ENCODE peak calls at places on chromosomes 2 and 18, in seven cellular contexts. B is body of pancreas, L is foreskin fibroblast, I is fibroblast of lung, C is kidney epithelial cell, K is tibial artery, J is ovary. Z is an unnamed sample.

GRCh38 chr18:58051765-58052460 is 7.9 kb downstream of the NEDD4L start:
- DNase-seq in K (no peak), I (peak), B (peak), L (peak), C (no peak), J (no peak), Z (no peak)

GRCh38 chr2:191759650-191760049 is 81.7 kb downstream of the NABP1 start:
- DNase-seq in C (no peak), K (no peak), L (no peak), B (no peak), J (no peak), I (no peak), Z (no peak)

GRCh38 chr18:75977069-75977468 is 518.0 kb downstream of the ZNF516 start:
- DNase-seq in B (no peak), K (no peak), L (peak), C (no peak), J (no peak), I (peak), Z (no peak)

GRCh38 chr2:113080134-113080533 is 12.4 kb downstream of the IL1F10 start:
- DNase-seq in K (no peak), J (no peak), C (no peak), B (peak), I (peak), L (peak), Z (no peak)

GRCh38 chr18:961644-962355 is 57.1 kb downstream of the ADCYAP1 start:
- DNase-seq in J (peak), I (peak), C (no peak), K (no peak), L (peak), B (peak), Z (no peak)

GRCh38 chr2:63378589-63378988 is 209.7 kb downstream of the WDPCP start:
- DNase-seq in K (no peak), C (peak), J (no peak), L (no peak), B (no peak), I (peak), Z (no peak)

GRCh38 chr18:57982372-57983021 is 61.5 kb upstream of the NEDD4L start:
- DNase-seq in K (no peak), J (no peak), B (no peak), L (no peak), C (no peak), I (no peak), Z (no peak)

GRCh38 chr2:127531133-127531709 is 4.3 kb upstream of the MYO7B start:
- DNase-seq in I (peak), B (no peak), K (no peak), L (peak), J (no peak), C (no peak), Z (no peak)

GRCh38 chr18:73924316-73924715 is 223.3 kb downstream of the FBXO15 start:
- DNase-seq in B (no peak), J (no peak), K (no peak), C (no peak), L (peak), I (no peak), Z (no peak)

GRCh38 chr18:6414118-6414722 is 491 bp downstream of the L3MBTL4 start:
- DNase-seq in C (no peak), K (peak), L (peak), J (peak), I (no peak), B (peak), Z (no peak)

GRCh38 chr2:189952536-189953109 is 109.9 kb downstream of the MSTN start:
- DNase-seq in I (no peak), B (no peak), J (no peak), L (no peak), K (no peak), C (no peak), Z (no peak)

GRCh38 chr2:189954989-189955388 is 107.5 kb downstream of the MSTN start:
- DNase-seq in I (no peak), B (no peak), L (peak), C (no peak), J (no peak), K (no peak), Z (no peak)

DNA sequence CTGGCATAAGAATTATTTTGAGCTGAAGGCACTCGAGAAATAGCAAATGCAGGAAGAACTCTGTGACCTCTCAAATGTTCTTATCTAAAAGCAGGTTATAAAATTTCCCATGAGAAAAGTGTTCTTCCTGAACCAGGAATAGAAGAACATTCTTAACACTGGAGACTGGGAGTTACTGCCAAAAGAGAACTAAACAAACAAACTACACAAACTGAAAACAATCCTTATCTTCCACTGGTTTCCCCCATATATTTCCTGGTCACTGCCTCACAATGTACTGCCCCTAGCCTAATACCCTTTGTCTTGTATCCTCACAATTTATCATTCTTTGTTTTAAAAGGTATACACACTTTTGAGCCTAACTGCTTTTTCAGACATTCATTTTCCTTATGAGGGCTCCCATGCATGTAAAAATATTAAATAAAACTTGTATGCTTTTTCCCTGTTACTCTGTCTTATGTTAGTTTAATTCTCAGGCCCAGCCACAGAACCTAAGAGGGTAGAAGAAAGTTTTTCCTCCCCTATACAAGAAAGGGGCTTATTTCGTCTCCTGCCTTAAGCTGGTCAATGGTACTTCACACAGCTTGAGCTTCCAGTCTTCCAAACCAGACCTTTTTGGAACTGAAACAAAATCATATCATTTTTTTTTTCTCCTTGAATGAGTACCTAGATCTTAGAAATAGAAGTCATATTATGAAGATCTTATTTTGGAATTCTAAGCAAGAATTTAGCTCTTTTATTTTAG is 110.6 kb downstream of the MSTN start:
- DNase-seq in C (no peak), I (no peak), J (no peak), L (no peak), B (no peak), K (no peak), Z (peak)
- TF ChIP-seq CTCF in C (no peak), I (no peak), J (no peak), L (no peak), B (no peak), K (no peak), Z (no peak)

GRCh38 chr2:15265889-15266288 is 295.2 kb downstream of the NBAS start:
- DNase-seq in L (no peak), B (no peak), C (no peak), J (no peak), I (no peak), K (no peak), Z (no peak)

GRCh38 chr2:15260196-15260595 is 300.9 kb downstream of the NBAS start:
- DNase-seq in I (peak), K (no peak), B (no peak), C (no peak), J (no peak), L (no peak), Z (no peak)

GRCh38 chr2:15259356-15259756 is 301.8 kb downstream of the NBAS start:
- DNase-seq in I (no peak), B (peak), K (no peak), J (no peak), C (no peak), L (no peak), Z (no peak)

GRCh38 chr2:15260813-15261212 is 300.3 kb downstream of the NBAS start:
- DNase-seq in L (no peak), K (no peak), C (no peak), I (no peak), J (no peak), B (no peak), Z (no peak)

DNA sequence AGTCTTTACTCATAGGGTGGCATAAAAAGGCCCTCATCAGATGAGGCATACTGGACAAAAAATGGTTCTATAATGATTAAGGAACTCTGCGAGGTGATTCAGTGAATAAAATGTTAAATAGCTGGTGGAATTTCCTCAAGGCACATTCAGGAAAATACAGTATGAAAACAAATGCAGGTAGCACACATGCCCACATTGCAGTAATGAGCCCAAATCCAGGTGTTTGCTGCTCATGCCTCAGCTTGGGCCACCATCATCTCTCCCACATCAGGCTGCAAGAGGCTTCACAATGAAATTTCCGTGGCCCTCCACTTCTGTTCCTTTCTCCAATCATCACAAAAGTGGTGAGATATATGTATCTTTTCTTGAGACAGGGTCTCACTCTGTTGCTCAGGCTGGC is 298.3 kb downstream of the NBAS start:
- DNase-seq in K (no peak), L (no peak), J (no peak), B (no peak), C (no peak), I (no peak), Z (no peak)
- H3K4me3 ChIP-seq in K (no peak), L (no peak), J (no peak), B (no peak), C (no peak), I (no peak), Z (no peak)

GRCh38 chr2:166126014-166126639 is 1.7 kb downstream of the SCN1A start:
- DNase-seq in L (peak), K (no peak), J (no peak), I (peak), C (no peak), B (no peak), Z (no peak)

GRCh38 chr2:166125557-166125956 is 2.3 kb downstream of the SCN1A start:
- DNase-seq in B (no peak), C (no peak), L (no peak), I (no peak), K (no peak), J (no peak), Z (no peak)

GRCh38 chr2:166128156-166128505 is 311 bp upstream of the SCN1A start:
- DNase-seq in K (no peak), B (no peak), J (no peak), C (no peak), I (no peak), L (no peak), Z (no peak)

GRCh38 chr2:166127217-166128155 is at the start of gene SCN1A:
- DNase-seq in K (no peak), C (peak), B (peak), L (peak), I (peak), J (no peak), Z (no peak)
- TF ChIP-seq CTCF in K (peak), C (peak), B (peak), L (peak), I (peak), J (no peak), Z (peak)

GRCh38 chr2:144515694-144516416 is 4.1 kb downstream of the ZEB2 start:
- DNase-seq in B (no peak), I (peak), C (no peak), K (peak), L (peak), J (peak), Z (no peak)

GRCh38 chr2:144516981-144517824 is 2.7 kb downstream of the ZEB2 start:
- DNase-seq in K (peak), C (peak), I (peak), L (peak), J (peak), B (peak), Z (no peak)

GRCh38 chr2:144515425-144515693 is 4.6 kb downstream of the ZEB2 start:
- DNase-seq in L (no peak), C (no peak), I (no peak), B (no peak), J (no peak), K (no peak), Z (no peak)

GRCh38 chr2:144517825-144518699 is 1.9 kb downstream of the ZEB2 start:
- DNase-seq in B (no peak), K (peak), J (peak), I (peak), C (no peak), L (peak), Z (no peak)

GRCh38 chr2:144516417-144516980 is 3.4 kb downstream of the ZEB2 start:
- DNase-seq in B (no peak), C (no peak), J (peak), L (peak), I (peak), K (peak), Z (no peak)
- H3K4me3 ChIP-seq in B (peak), C (peak), J (peak), L (peak), I (peak), K (peak), Z (no peak)

Z was measured in LNCaP clone FGC.